ENCODE peak calls at places on chromosomes 12 and 14, in eight cellular contexts. O is epithelial cell of prostate, L is thoracic aorta, D is B cell, C is neuronal stem cell, Z is NCI-H1092 treated with DMSO at 0.1 percent for 48 hours, Y is T-helper 17 cell, I is T-helper 1 cell. M is an unnamed sample.

GRCh38 chr14:56342419-56342901 is 224.2 kb downstream of the PELI2 start:
- DNase-seq in O (no peak), L (no peak), D (no peak), C (no peak), Z (no peak), Y (no peak), I (no peak), M (peak)

GRCh38 chr12:106282457-106283097 is 20.0 kb upstream of the TCP11L2 start:
- DNase-seq in O (no peak), L (no peak), D (peak), C (peak), Z (peak), Y (no peak), I (no peak), M (peak)

GRCh38 chr12:29026419-29026818 is 122.7 kb upstream of the FAR2 start:
- DNase-seq in O (no peak), L (no peak), D (no peak), C (no peak), Z (no peak), Y (no peak), I (no peak), M (no peak)

GRCh38 chr14:92578511-92578910 is 64.9 kb downstream of the RIN3 start:
- DNase-seq in O (no peak), L (peak), D (no peak), C (no peak), Z (no peak), Y (no peak), I (no peak), M (no peak)

GRCh38 chr12:57604454-57605307 is at the start of gene DTX3:
- DNase-seq in O (no peak), L (no peak), D (no peak), C (no peak), Z (peak), Y (no peak), I (no peak), M (peak)

GRCh38 chr14:105060751-105061427 is 4.3 kb downstream of the GPR132 start:
- DNase-seq in O (no peak), L (no peak), D (peak), C (no peak), Z (no peak), Y (no peak), I (no peak), M (no peak)

GRCh38 chr12:89919241-89919906 is 210.7 kb upstream of the ATP2B1 start:
- DNase-seq in O (peak), L (no peak), D (no peak), C (no peak), Z (no peak), Y (no peak), I (no peak), M (no peak)

GRCh38 chr12:52754135-52754534 is 23.0 kb downstream of the KRT76 start:
- DNase-seq in O (no peak), L (no peak), D (no peak), C (no peak), Z (no peak), Y (no peak), I (no peak), M (no peak)

GRCh38 chr14:64771161-64771560 is 66.9 kb downstream of the PLEKHG3 start:
- DNase-seq in O (no peak), L (no peak), D (no peak), C (no peak), Z (no peak), Y (no peak), I (no peak), M (no peak)

GRCh38 chr14:74083784-74084276 is 423 bp downstream of the ALDH6A1 start:
- DNase-seq in O (no peak), L (no peak), D (no peak), C (no peak), Z (no peak), Y (no peak), I (no peak), M (no peak)

GRCh38 chr12:26896913-26897312 is 40.9 kb downstream of the INTS13 start:
- DNase-seq in O (no peak), L (no peak), D (no peak), C (no peak), Z (no peak), Y (no peak), I (no peak), M (no peak)

GRCh38 chr14:57066887-57067513 is 201.7 kb downstream of the EXOC5 start:
- DNase-seq in O (no peak), L (no peak), D (peak), C (peak), Z (peak), Y (no peak), I (no peak), M (peak)

GRCh38 chr12:54689984-54690383 is 41.8 kb upstream of the DCD start:
- DNase-seq in O (no peak), L (no peak), D (no peak), C (no peak), Z (no peak), Y (no peak), I (no peak), M (no peak)

GRCh38 chr14:103641181-103641580 is 12.2 kb downstream of the KLC1 start:
- DNase-seq in O (no peak), L (no peak), D (no peak), C (no peak), Z (no peak), Y (no peak), I (no peak), M (no peak)

GRCh38 chr14:77848031-77848430 is 48.1 kb downstream of the ADCK1 start:
- DNase-seq in O (no peak), L (no peak), D (no peak), C (no peak), Z (no peak), Y (no peak), I (no peak), M (no peak)

GRCh38 chr12:119183942-119184695 is 5.4 kb downstream of the HSPB8 start:
- DNase-seq in O (no peak), L (no peak), D (no peak), C (no peak), Z (no peak), Y (no peak), I (no peak), M (no peak)

GRCh38 chr12:70842136-70842535 is 78.4 kb downstream of the PTPRR start:
- DNase-seq in O (no peak), L (no peak), D (no peak), C (no peak), Z (no peak), Y (no peak), I (no peak), M (no peak)

GRCh38 chr14:55430024-55430690 is 10.3 kb downstream of the TBPL2 start:
- DNase-seq in O (peak), L (peak), D (peak), C (no peak), Z (peak), Y (no peak), I (no peak), M (peak)

GRCh38 chr12:13564266-13564810 is 367.8 kb downstream of the EMP1 start:
- DNase-seq in O (no peak), L (no peak), D (no peak), C (no peak), Z (no peak), Y (no peak), I (no peak), M (no peak)

GRCh38 chr12:86496595-86496994 is 240.4 kb upstream of the MGAT4C start:
- DNase-seq in O (no peak), L (no peak), D (no peak), C (no peak), Z (no peak), Y (no peak), I (no peak), M (no peak)

GRCh38 chr12:25241171-25242020 is 9.3 kb downstream of the KRAS start:
- DNase-seq in O (no peak), L (no peak), D (peak), C (no peak), Z (peak), Y (no peak), I (no peak), M (peak)

GRCh38 chr12:10069099-10069498 is 29.7 kb downstream of the CLEC1A start:
- DNase-seq in O (no peak), L (no peak), D (no peak), C (no peak), Z (no peak), Y (no peak), I (no peak), M (no peak)

GRCh38 chr14:61927521-61927920 is 165.3 kb downstream of the SNAPC1 start:
- DNase-seq in O (peak), L (no peak), D (no peak), C (no peak), Z (no peak), Y (no peak), I (no peak), M (no peak)

GRCh38 chr12:70246580-70246979 is 3.3 kb downstream of the CNOT2 start:
- DNase-seq in O (no peak), L (no peak), D (no peak), C (no peak), Z (no peak), Y (no peak), I (no peak), M (no peak)

GRCh38 chr12:91139981-91140659 is 28.8 kb upstream of the LUM start:
- DNase-seq in O (no peak), L (no peak), D (no peak), C (no peak), Z (no peak), Y (no peak), I (no peak), M (no peak)

GRCh38 chr14:85415015-85415712 is 114.8 kb upstream of the FLRT2 start:
- DNase-seq in O (peak), L (no peak), D (no peak), C (no peak), Z (no peak), Y (no peak), I (no peak), M (no peak)

GRCh38 chr12:107845980-107846659 is 71.6 kb downstream of the ASCL4 start:
- DNase-seq in O (no peak), L (no peak), D (no peak), C (no peak), Z (no peak), Y (no peak), I (no peak), M (peak)

GRCh38 chr12:3049596-3050314 is 27.4 kb upstream of the TSPAN9 start:
- DNase-seq in O (no peak), L (no peak), D (peak), C (no peak), Z (no peak), Y (no peak), I (no peak), M (peak)

GRCh38 chr12:3837049-3837448 is 36.1 kb downstream of the PARP11 start:
- DNase-seq in O (no peak), L (no peak), D (no peak), C (no peak), Z (peak), Y (no peak), I (no peak), M (no peak)

GRCh38 chr12:79444089-79444488 is 246.7 kb downstream of the PAWR start:
- DNase-seq in O (no peak), L (no peak), D (no peak), C (no peak), Z (no peak), Y (no peak), I (no peak), M (no peak)

GRCh38 chr12:49031573-49032161 is 13.1 kb upstream of the PRKAG1 start:
- DNase-seq in O (no peak), L (no peak), D (no peak), C (no peak), Z (no peak), Y (no peak), I (no peak), M (no peak)

GRCh38 chr12:131900397-131900796 is 6.0 kb downstream of the ULK1 start:
- DNase-seq in O (no peak), L (no peak), D (peak), C (no peak), Z (no peak), Y (no peak), I (no peak), M (no peak)

GRCh38 chr12:5965950-5966383 is 20.9 kb upstream of the ANO2 start:
- DNase-seq in O (no peak), L (no peak), D (peak), C (peak), Z (peak), Y (no peak), I (no peak), M (peak)

GRCh38 chr12:53044896-53045571 is 4.8 kb upstream of the TNS2 start:
- DNase-seq in O (no peak), L (no peak), D (no peak), C (no peak), Z (no peak), Y (no peak), I (no peak), M (no peak)

GRCh38 chr12:30757316-30757715 is 2.6 kb upstream of the CAPRIN2 start:
- DNase-seq in O (no peak), L (no peak), D (no peak), C (no peak), Z (no peak), Y (no peak), I (no peak), M (no peak)

GRCh38 chr14:64928239-64929002 is 14.1 kb downstream of the GPX2 start:
- DNase-seq in O (no peak), L (no peak), D (no peak), C (no peak), Z (no peak), Y (no peak), I (no peak), M (no peak)

M was measured in cerebellar cortex.